ENCODE peak calls at places on chromosomes 16 and 17, in nine cellular contexts. N, V, U, Q, T, F, B, L and P are unnamed samples.

GRCh38 chr16:23523321-23523720 is 13.0 kb upstream of the GGA2 start:
- DNase-seq in B (no peak), Q (no peak), V (no peak), F (no peak), T (no peak), L (no peak), U (no peak), N (no peak), P (no peak)

GRCh38 chr17:76541739-76542450 is 2.1 kb downstream of the PRCD start:
- DNase-seq in V (no peak), B (no peak), F (no peak), T (no peak), Q (no peak), L (no peak), U (no peak), N (no peak), P (no peak)

GRCh38 chr17:34000639-34001038 is 254.4 kb upstream of the CCL2 start:
- DNase-seq in T (no peak), B (no peak), U (no peak), L (no peak), F (no peak), V (no peak), N (no peak), Q (no peak), P (no peak)

GRCh38 chr17:4948997-4949320 is 629 bp upstream of the PFN1 start:
- DNase-seq in V (peak; percentile 74), T (no peak), L (peak; percentile 74), U (peak; percentile 90), N (peak; percentile 91), F (peak; percentile 97), B (no peak), Q (peak; percentile 93), P (peak; percentile 87)

GRCh38 chr17:81706757-81707624 is 3.8 kb downstream of the MRPL12 start:
- DNase-seq in L (no peak), V (no peak), U (no peak), N (no peak), F (no peak), T (no peak), B (no peak), Q (no peak), P (peak; percentile 47)

GRCh38 chr16:85264752-85265151 is 152.5 kb upstream of the CIBAR2 start:
- DNase-seq in F (no peak), Q (no peak), B (no peak), L (no peak), T (no peak), V (no peak), U (no peak), N (no peak), P (no peak)

GRCh38 chr17:1078831-1079561 is 82.1 kb downstream of the TIMM22 start:
- DNase-seq in V (no peak), L (no peak), T (no peak), Q (no peak), B (no peak), U (no peak), N (peak; percentile 86), F (no peak), P (peak; percentile 73)

GRCh38 chr16:28974007-28974436 is 556 bp upstream of the SPNS1 start:
- DNase-seq in U (peak; percentile 76), V (no peak), Q (peak; percentile 87), F (no peak), B (peak; percentile 41), L (peak; percentile 76), T (peak; percentile 45), N (peak; percentile 85), P (peak; percentile 77)

GRCh38 chr17:83149761-83150251 is 70.4 kb downstream of the METRNL start:
- DNase-seq in B (no peak), N (no peak), U (no peak), L (peak; percentile 29), Q (no peak), V (no peak), F (no peak), T (no peak), P (no peak)

GRCh38 chr16:1026784-1027415 is 45.3 kb downstream of the SOX8 start:
- DNase-seq in L (peak; percentile 66), F (no peak), T (no peak), N (no peak), V (no peak), B (no peak), Q (no peak), U (no peak), P (peak; percentile 34)

GRCh38 chr16:56262148-56262878 is 71.0 kb downstream of the GNAO1 start:
- DNase-seq in B (no peak), Q (no peak), U (no peak), L (no peak), N (peak; percentile 68), F (no peak), T (no peak), V (no peak), P (no peak)

GRCh38 chr17:74118504-74118903 is 85.0 kb upstream of the RPL38 start:
- DNase-seq in F (no peak), T (no peak), Q (no peak), L (no peak), B (no peak), N (no peak), U (peak; percentile 4), V (no peak), P (no peak)

GRCh38 chr16:8848939-8849391 is 19.8 kb downstream of the CARHSP1 start:
- DNase-seq in U (peak; percentile 84), L (peak; percentile 96), B (no peak), N (no peak), Q (peak; percentile 68), V (no peak), F (no peak), T (no peak), P (peak; percentile 15)

GRCh38 chr16:89697161-89697615 is 4.3 kb downstream of the SPATA2L start:
- DNase-seq in Q (no peak), T (no peak), V (no peak), B (no peak), L (no peak), N (peak; percentile 86), F (peak; percentile 35), U (no peak), P (no peak)

GRCh38 chr16:8579559-8579958 is 10.8 kb downstream of the TMEM114 start:
- DNase-seq in B (no peak), T (no peak), F (no peak), L (no peak), V (no peak), N (no peak), U (no peak), Q (no peak), P (no peak)

GRCh38 chr16:55053071-55053415 is 122.4 kb downstream of the IRX5 start:
- DNase-seq in F (no peak), T (no peak), Q (no peak), B (no peak), V (no peak), L (no peak), N (no peak), U (no peak), P (no peak)

GRCh38 chr17:39530513-39530912 is 69.2 kb downstream of the CDK12 start:
- DNase-seq in F (no peak), Q (no peak), B (no peak), U (no peak), L (no peak), T (no peak), V (no peak), N (no peak), P (no peak)

GRCh38 chr17:73644145-73645049 is at the start of gene SDK2:
- DNase-seq in T (no peak), U (no peak), V (no peak), F (peak; percentile 49), L (no peak), N (peak; percentile 61), B (no peak), Q (no peak), P (peak; percentile 73)

GRCh38 chr16:66070140-66070887 is 296.2 kb upstream of the CDH5 start:
- DNase-seq in Q (no peak), B (peak; percentile 82), V (no peak), L (no peak), U (no peak), N (no peak), T (no peak), F (no peak), P (peak; percentile 83)

GRCh38 chr17:58702045-58702476 is 9.7 kb downstream of the RAD51C start:
- DNase-seq in N (no peak), B (no peak), F (no peak), T (no peak), L (no peak), Q (no peak), U (no peak), V (no peak), P (no peak)

GRCh38 chr16:53712065-53712464 is 8.1 kb downstream of the FTO start:
- DNase-seq in B (no peak), Q (no peak), F (no peak), N (no peak), U (no peak), L (no peak), V (no peak), T (no peak), P (no peak)

GRCh38 chr16:2586901-2587480 is 49.2 kb downstream of the PDPK1 start:
- DNase-seq in B (no peak), F (no peak), U (no peak), L (no peak), V (no peak), T (no peak), N (no peak), Q (no peak), P (peak; percentile 27)

GRCh38 chr16:88734361-88734728 is 28.0 kb downstream of the CTU2 start:
- DNase-seq in Q (no peak), B (no peak), V (no peak), F (no peak), N (no peak), T (no peak), U (no peak), L (no peak), P (no peak)

GRCh38 chr17:28282596-28282995 is 36.4 kb upstream of the TMEM97 start:
- DNase-seq in L (peak; percentile 65), Q (peak; percentile 87), T (no peak), B (peak; percentile 76), N (peak; percentile 87), U (peak; percentile 34), V (no peak), F (no peak), P (no peak)

GRCh38 chr16:78128920-78129319 is 29.5 kb downstream of the WWOX start:
- DNase-seq in L (no peak), Q (no peak), T (no peak), F (no peak), B (no peak), V (no peak), N (no peak), U (no peak), P (no peak)

GRCh38 chr17:4536742-4537411 is 18.3 kb downstream of the MYBBP1A start:
- DNase-seq in T (peak; percentile 47), V (no peak), U (no peak), Q (no peak), F (no peak), L (no peak), N (no peak), B (no peak), P (peak; percentile 81)

GRCh38 chr16:68064791-68065365 is 20.3 kb upstream of the NFATC3 start:
- DNase-seq in F (no peak), Q (peak; percentile 75), L (peak; percentile 55), T (no peak), N (peak; percentile 56), B (no peak), V (no peak), U (peak; percentile 68), P (peak; percentile 69)

GRCh38 chr17:57879437-57880085 is 29.7 kb upstream of the MRPS23 start:
- DNase-seq in Q (peak; percentile 39), F (no peak), U (no peak), T (no peak), B (no peak), L (peak; percentile 59), N (peak; percentile 78), V (no peak), P (no peak)

GRCh38 chr16:89761304-89761922 is 40.1 kb downstream of the ZNF276 start:
- DNase-seq in F (no peak), B (no peak), N (no peak), T (no peak), U (no peak), V (no peak), Q (no peak), L (no peak), P (no peak)

GRCh38 chr17:62824290-62825135 is 16.4 kb upstream of the MARCHF10 start:
- DNase-seq in U (peak; percentile 2), N (no peak), F (no peak), Q (peak; percentile 87), B (peak; percentile 74), V (no peak), T (no peak), L (peak; percentile 95), P (no peak)

GRCh38 chr17:38958756-38959155 is 8.4 kb downstream of the FBXO47 start:
- DNase-seq in B (no peak), N (no peak), U (no peak), V (no peak), Q (no peak), L (peak; percentile 14), F (no peak), T (no peak), P (no peak)